ENCODE peak calls at places on chromosomes 5 and 9, in ten cellular contexts. M, U, B, O, X, A, V, Y, I and R are unnamed samples.

GRCh38 chr5:158707534-158707933 is 392.2 kb downstream of the EBF1 start:
- DNase-seq in A (no peak), V (no peak), U (no peak), Y (no peak), O (no peak), X (no peak), I (no peak), M (no peak), B (no peak), R (no peak)

GRCh38 chr5:35316611-35317307 is 86.5 kb upstream of the PRLR start:
- DNase-seq in M (no peak), I (no peak), O (no peak), V (no peak), B (peak), Y (no peak), X (peak), U (no peak), A (no peak), R (no peak)

GRCh38 chr5:7856855-7857254 is 5.9 kb upstream of the CFAP90 start:
- DNase-seq in O (no peak), M (peak), X (no peak), B (peak), Y (no peak), U (no peak), A (peak), I (no peak), V (no peak), R (peak)

GRCh38 chr5:1883120-1883924 is 597 bp upstream of the IRX4 start:
- DNase-seq in Y (no peak), B (peak), I (no peak), X (no peak), O (no peak), M (no peak), A (no peak), U (no peak), V (peak), R (no peak)

GRCh38 chr9:13430717-13431116 is 151.2 kb upstream of the MPDZ start:
- DNase-seq in X (no peak), V (no peak), O (no peak), I (no peak), M (no peak), U (no peak), B (no peak), Y (no peak), A (no peak), R (no peak)

GRCh38 chr5:175521313-175521833 is 43.0 kb downstream of the SFXN1 start:
- DNase-seq in Y (peak), U (no peak), I (no peak), M (no peak), A (no peak), O (no peak), B (no peak), X (no peak), V (no peak), R (no peak)

GRCh38 chr5:83925952-83926351 is 205.3 kb upstream of the HAPLN1 start:
- DNase-seq in B (peak), O (no peak), X (no peak), A (no peak), M (no peak), V (no peak), I (no peak), U (no peak), Y (no peak), R (no peak)

GRCh38 chr9:104301770-104302169 is 202.3 kb upstream of the OR13F1 start:
- DNase-seq in M (peak), B (no peak), I (no peak), O (no peak), U (no peak), A (peak), Y (no peak), X (no peak), V (no peak), R (peak)

GRCh38 chr9:23342296-23342695 is 483.7 kb downstream of the ELAVL2 start:
- DNase-seq in V (no peak), I (no peak), M (no peak), X (no peak), A (no peak), O (no peak), Y (no peak), B (no peak), U (no peak), R (no peak)